ENCODE peak calls at places on chromosome 2, in eight cellular contexts. X is stimulated activated CD8-positive, alpha-beta memory T cell treated with anti-CD3 and anti-CD28 coated beads, Interleukin-15, amount 100 ng/mL, for 4 hours; W is ureter; A is mammary epithelial cell; M is substantia nigra; D is GM12878; V is H9; H is NCI-H2081. Q is an unnamed sample.

GRCh38 chr2:197613509-197613987 is 61.8 kb downstream of the RFTN2 start:
- DNase-seq in A (no peak), H (peak), M (no peak), X (no peak), V (no peak), W (no peak), D (no peak), Q (peak)

GRCh38 chr2:216348909-216349308 is 23.4 kb downstream of the MARCHF4 start:
- DNase-seq in X (no peak), W (no peak), M (no peak), H (no peak), V (no peak), D (no peak), A (peak), Q (peak)

GRCh38 chr2:157004789-157005188 is 252.7 kb upstream of the GALNT5 start:
- DNase-seq in W (no peak), H (no peak), V (no peak), X (no peak), A (no peak), M (no peak), D (no peak), Q (no peak)

GRCh38 chr2:49770919-49771318 is 616.6 kb upstream of the FSHR start:
- DNase-seq in D (no peak), H (peak), A (peak), V (peak), X (no peak), M (peak), W (no peak), Q (peak)

GRCh38 chr2:189673661-189674373 is 653 bp upstream of the ANKAR start:
- DNase-seq in M (no peak), V (no peak), W (no peak), A (no peak), D (no peak), X (no peak), H (no peak), Q (no peak)

GRCh38 chr2:113996826-113997599 is 107.1 kb downstream of the ACTR3 start:
- DNase-seq in A (no peak), M (no peak), X (no peak), D (no peak), H (no peak), V (no peak), W (no peak), Q (no peak)

GRCh38 chr2:1709335-1709605 is 35.0 kb downstream of the PXDN start:
- DNase-seq in X (no peak), V (no peak), A (no peak), W (peak), H (no peak), M (no peak), D (no peak), Q (no peak)

GRCh38 chr2:44354761-44355160 is 6.5 kb downstream of the PREPL start:
- DNase-seq in V (no peak), D (no peak), W (no peak), H (no peak), A (no peak), M (no peak), X (no peak), Q (no peak)

GRCh38 chr2:158049129-158049855 is 52.4 kb upstream of the UPP2 start:
- DNase-seq in V (no peak), M (no peak), A (no peak), X (no peak), H (no peak), W (no peak), D (no peak), Q (no peak)